ENCODE peak calls at places on chromosomes 12 and 14, in nine cellular contexts. One of them, this sample, is unnamed.

GRCh38 chr12:97142737-97143450 is 235.8 kb downstream of the NEDD1 start:
- DNase-seq in HCT116: no peak
- DNase-seq in fibroblast of lung: peak
- DNase-seq in stimulated activated CD8-positive, alpha-beta memory T cell treated with anti-CD3 and anti-CD28 coated beads, Interleukin-15, amount 100 ng/mL, for 1 hour: no peak
- DNase-seq in effector CD4-positive, alpha-beta T cell: no peak
- DNase-seq in DMS79 treated with DMSO at 0.1 percent for 48 hours: no peak
- DNase-seq in 8988T: no peak
- DNase-seq in H7: no peak
- DNase-seq in cardiac fibroblast: no peak
- DNase-seq in this sample: no peak

GRCh38 chr12:88737838-88738472 is 157.7 kb upstream of the KITLG start:
- DNase-seq in 8988T: no peak
- DNase-seq in HCT116: no peak
- DNase-seq in DMS79 treated with DMSO at 0.1 percent for 48 hours: no peak
- DNase-seq in H7: no peak
- DNase-seq in effector CD4-positive, alpha-beta T cell: no peak
- DNase-seq in fibroblast of lung: no peak
- DNase-seq in cardiac fibroblast: no peak
- DNase-seq in stimulated activated CD8-positive, alpha-beta memory T cell treated with anti-CD3 and anti-CD28 coated beads, Interleukin-15, amount 100 ng/mL, for 1 hour: no peak
- DNase-seq in this sample: no peak

GRCh38 chr14:74684444-74684843 is 28.4 kb downstream of the AREL1 start:
- DNase-seq in H7: no peak
- DNase-seq in stimulated activated CD8-positive, alpha-beta memory T cell treated with anti-CD3 and anti-CD28 coated beads, Interleukin-15, amount 100 ng/mL, for 1 hour: no peak
- DNase-seq in HCT116: no peak
- DNase-seq in DMS79 treated with DMSO at 0.1 percent for 48 hours: no peak
- DNase-seq in 8988T: no peak
- DNase-seq in cardiac fibroblast: no peak
- DNase-seq in effector CD4-positive, alpha-beta T cell: no peak
- DNase-seq in fibroblast of lung: no peak
- DNase-seq in this sample: no peak

GRCh38 chr14:100083706-100084105 is 18.5 kb downstream of the EVL start:
- DNase-seq in stimulated activated CD8-positive, alpha-beta memory T cell treated with anti-CD3 and anti-CD28 coated beads, Interleukin-15, amount 100 ng/mL, for 1 hour: no peak
- DNase-seq in fibroblast of lung: peak
- DNase-seq in H7: no peak
- DNase-seq in cardiac fibroblast: no peak
- DNase-seq in DMS79 treated with DMSO at 0.1 percent for 48 hours: no peak
- DNase-seq in HCT116: no peak
- DNase-seq in effector CD4-positive, alpha-beta T cell: no peak
- DNase-seq in 8988T: no peak
- DNase-seq in this sample: no peak

GRCh38 chr12:85835810-85836715 is at the start of gene RASSF9:
- DNase-seq in HCT116: no peak
- DNase-seq in fibroblast of lung: peak
- DNase-seq in effector CD4-positive, alpha-beta T cell: no peak
- DNase-seq in cardiac fibroblast: peak
- DNase-seq in 8988T: no peak
- DNase-seq in stimulated activated CD8-positive, alpha-beta memory T cell treated with anti-CD3 and anti-CD28 coated beads, Interleukin-15, amount 100 ng/mL, for 1 hour: no peak
- DNase-seq in DMS79 treated with DMSO at 0.1 percent for 48 hours: no peak
- DNase-seq in H7: no peak
- DNase-seq in this sample: no peak

GRCh38 chr14:100062602-100063001 is 2.6 kb upstream of the EVL start:
- DNase-seq in effector CD4-positive, alpha-beta T cell: no peak
- DNase-seq in HCT116: no peak
- DNase-seq in DMS79 treated with DMSO at 0.1 percent for 48 hours: no peak
- DNase-seq in fibroblast of lung: no peak
- DNase-seq in 8988T: no peak
- DNase-seq in H7: no peak
- DNase-seq in stimulated activated CD8-positive, alpha-beta memory T cell treated with anti-CD3 and anti-CD28 coated beads, Interleukin-15, amount 100 ng/mL, for 1 hour: no peak
- DNase-seq in cardiac fibroblast: no peak
- DNase-seq in this sample: no peak

GRCh38 chr14:67835596-67835995 is 16.0 kb downstream of the RAD51B start:
- DNase-seq in fibroblast of lung: no peak
- DNase-seq in stimulated activated CD8-positive, alpha-beta memory T cell treated with anti-CD3 and anti-CD28 coated beads, Interleukin-15, amount 100 ng/mL, for 1 hour: no peak
- DNase-seq in effector CD4-positive, alpha-beta T cell: no peak
- DNase-seq in HCT116: no peak
- DNase-seq in 8988T: no peak
- DNase-seq in cardiac fibroblast: no peak
- DNase-seq in H7: no peak
- DNase-seq in DMS79 treated with DMSO at 0.1 percent for 48 hours: no peak
- DNase-seq in this sample: no peak

GRCh38 chr14:50943261-50943942 is 881 bp downstream of the PYGL start:
- DNase-seq in fibroblast of lung: peak
- DNase-seq in stimulated activated CD8-positive, alpha-beta memory T cell treated with anti-CD3 and anti-CD28 coated beads, Interleukin-15, amount 100 ng/mL, for 1 hour: no peak
- DNase-seq in cardiac fibroblast: peak
- DNase-seq in H7: peak
- DNase-seq in HCT116: peak
- DNase-seq in effector CD4-positive, alpha-beta T cell: no peak
- DNase-seq in 8988T: peak
- DNase-seq in DMS79 treated with DMSO at 0.1 percent for 48 hours: no peak
- DNase-seq in this sample: no peak

GRCh38 chr14:105700622-105701288 is 174.4 kb downstream of the TMEM121 start:
- DNase-seq in HCT116: no peak
- DNase-seq in 8988T: no peak
- DNase-seq in cardiac fibroblast: no peak
- DNase-seq in effector CD4-positive, alpha-beta T cell: no peak
- DNase-seq in H7: no peak
- DNase-seq in stimulated activated CD8-positive, alpha-beta memory T cell treated with anti-CD3 and anti-CD28 coated beads, Interleukin-15, amount 100 ng/mL, for 1 hour: no peak
- DNase-seq in fibroblast of lung: no peak
- DNase-seq in DMS79 treated with DMSO at 0.1 percent for 48 hours: peak
- DNase-seq in this sample: no peak

This sample was measured in NCI-H524 treated with DMSO at 0.1 percent for 48 hours.